ENCODE peak calls at places on chromosomes 5 and 9, in seven cellular contexts. J is amniotic stem cell; L is T-helper 1 cell; W is pancreas; F is H7; K is activated naive CD4-positive, alpha-beta T cell treated with anti-CD3 and anti-CD28 coated beads, Interleukin-2, amount 10 ng/mL, durations not matched to agents 7 days and 5 days; N is Calu3. G is an unnamed sample.
A peak's percentile ranks its signal among the peaks of the same experiment; 100 is the strongest.

GRCh38 chr9:19976226-19976625 is 187.4 kb upstream of the SLC24A2 start:
- DNase-seq in W (no peak), J (no peak), F (no peak), N (no peak), L (no peak), K (peak; percentile 48), G (no peak)

GRCh38 chr5:149961186-149961685 is 678 bp downstream of the SLC26A2 start:
- DNase-seq in F (no peak), K (no peak), W (no peak), L (no peak), N (no peak), J (no peak), G (no peak)

GRCh38 chr9:126367646-126368419 is 41.2 kb downstream of the MVB12B start:
- DNase-seq in W (no peak), K (no peak), F (no peak), N (no peak), L (no peak), J (no peak), G (no peak)

GRCh38 chr5:15183520-15183919 is 311.9 kb upstream of the ANKH start:
- DNase-seq in N (no peak), F (peak; percentile 8), J (no peak), L (no peak), K (no peak), W (no peak), G (no peak)

GRCh38 chr9:93435386-93435785 is 16.1 kb upstream of the FAM120A start:
- DNase-seq in K (no peak), N (no peak), W (no peak), L (no peak), F (no peak), J (no peak), G (no peak)

GRCh38 chr5:59095480-59095879 is 512.6 kb downstream of the RAB3C start:
- DNase-seq in W (no peak), F (no peak), L (no peak), K (no peak), J (no peak), N (no peak), G (no peak)

GRCh38 chr9:127847155-127847463 is 7.3 kb downstream of the ENG start:
- DNase-seq in F (no peak), W (no peak), N (no peak), L (no peak), J (no peak), K (no peak), G (no peak)

GRCh38 chr9:119974026-119974425 is 604.8 kb upstream of the BRINP1 start:
- DNase-seq in L (no peak), K (no peak), N (no peak), W (no peak), F (no peak), J (no peak), G (no peak)

GRCh38 chr9:136255166-136255538 is 9.5 kb upstream of the QSOX2 start:
- DNase-seq in N (no peak), F (no peak), K (no peak), J (no peak), L (no peak), W (no peak), G (no peak)

GRCh38 chr5:137148128-137148527 is 351.0 kb downstream of the SPOCK1 start:
- DNase-seq in W (no peak), K (no peak), N (no peak), J (no peak), F (no peak), L (no peak), G (no peak)

GRCh38 chr9:118686940-118687339 is 682.3 kb downstream of the BRINP1 start:
- DNase-seq in N (no peak), J (no peak), F (no peak), L (no peak), K (no peak), W (no peak), G (no peak)

GRCh38 chr5:74875994-74876791 is 10.0 kb upstream of the FAM169A start:
- DNase-seq in L (no peak), N (no peak), K (no peak), J (no peak), F (no peak), W (no peak), G (no peak)